ENCODE peak calls at places on chromosome 12, in five cellular contexts. One of them, this sample, is unnamed.
A peak's percentile ranks its signal among the peaks of the same experiment; 100 is the strongest.

GRCh38 chr12:122848471-122849351 is 13.5 kb downstream of the HIP1R start:
- DNase-seq in HCT116: no peak
- DNase-seq in K562: no peak
- DNase-seq in HepG2: no peak
- DNase-seq in SK-N-SH: no peak
- DNase-seq in this sample: no peak

GRCh38 chr12:47551426-47551851 is 154.4 kb downstream of the RPAP3 start:
- DNase-seq in HCT116: no peak
- DNase-seq in K562: no peak
- DNase-seq in HepG2: no peak
- DNase-seq in SK-N-SH: no peak
- DNase-seq in this sample: no peak

GRCh38 chr12:307406-307805 is 44.8 kb upstream of the SLC6A13 start:
- DNase-seq in HCT116: no peak
- DNase-seq in K562: no peak
- DNase-seq in HepG2: no peak
- DNase-seq in SK-N-SH: no peak
- DNase-seq in this sample: no peak

GRCh38 chr12:42589465-42590323 is at the start of gene PRICKLE1:
- DNase-seq in HCT116: no peak
- DNase-seq in K562: peak; percentile 31
- DNase-seq in HepG2: no peak
- DNase-seq in SK-N-SH: peak; percentile 90
- DNase-seq in this sample: no peak

GRCh38 chr12:129665414-129665813 is 238.4 kb downstream of the TMEM132D start:
- DNase-seq in HCT116: no peak
- DNase-seq in K562: no peak
- DNase-seq in HepG2: no peak
- DNase-seq in SK-N-SH: no peak
- DNase-seq in this sample: no peak

GRCh38 chr12:107580750-107581529 is 104.7 kb upstream of the PWP1 start:
- DNase-seq in HCT116: no peak
- DNase-seq in K562: no peak
- DNase-seq in HepG2: no peak
- DNase-seq in SK-N-SH: peak; percentile 67
- DNase-seq in this sample: no peak

GRCh38 chr12:103817791-103818190 is 23.2 kb downstream of the NT5DC3 start:
- DNase-seq in HCT116: no peak
- DNase-seq in K562: no peak
- DNase-seq in HepG2: no peak
- DNase-seq in SK-N-SH: no peak
- DNase-seq in this sample: no peak

GRCh38 chr12:123937707-123938600 is 34.7 kb downstream of the CCDC92 start:
- DNase-seq in HCT116: no peak
- DNase-seq in K562: no peak
- DNase-seq in HepG2: no peak
- DNase-seq in SK-N-SH: no peak
- DNase-seq in this sample: no peak

GRCh38 chr12:101038289-101038871 is 171.7 kb downstream of the SLC5A8 start:
- DNase-seq in HCT116: no peak
- DNase-seq in K562: no peak
- DNase-seq in HepG2: no peak
- DNase-seq in SK-N-SH: no peak
- DNase-seq in this sample: no peak

GRCh38 chr12:76428117-76428516 is 79.9 kb upstream of the BBS10 start:
- DNase-seq in HCT116: no peak
- DNase-seq in K562: no peak
- DNase-seq in HepG2: no peak
- DNase-seq in SK-N-SH: no peak
- DNase-seq in this sample: no peak

GRCh38 chr12:120687570-120688289 is 781 bp downstream of the MLEC start:
- DNase-seq in HCT116: no peak
- DNase-seq in K562: peak; percentile 61
- DNase-seq in HepG2: no peak
- DNase-seq in SK-N-SH: no peak
- DNase-seq in this sample: no peak

GRCh38 chr12:9699898-9700605 is 30.5 kb downstream of the CLEC2D start:
- DNase-seq in HCT116: no peak
- DNase-seq in K562: no peak
- DNase-seq in HepG2: no peak
- DNase-seq in SK-N-SH: no peak
- DNase-seq in this sample: no peak

GRCh38 chr12:48857278-48857994 is 5.5 kb upstream of the DDX23 start:
- DNase-seq in HCT116: no peak
- DNase-seq in K562: no peak
- DNase-seq in HepG2: no peak
- DNase-seq in SK-N-SH: no peak
- DNase-seq in this sample: no peak
- TF ChIP-seq ZBTB33 in HCT116: no peak
- TF ChIP-seq ZBTB33 in K562: no peak
- TF ChIP-seq ZBTB33 in HepG2: no peak
- TF ChIP-seq ZBTB33 in SK-N-SH: no peak
- TF ChIP-seq ZBTB33 in this sample: no peak

GRCh38 chr12:124993568-124994434 is at the start of gene BRI3BP:
- DNase-seq in HCT116: no peak
- DNase-seq in K562: peak; percentile 78
- DNase-seq in HepG2: peak; percentile 27
- DNase-seq in SK-N-SH: peak; percentile 91
- DNase-seq in this sample: no peak
- TF ChIP-seq ZBTB33 in HCT116: no peak
- TF ChIP-seq ZBTB33 in K562: no peak
- TF ChIP-seq ZBTB33 in HepG2: no peak
- TF ChIP-seq ZBTB33 in SK-N-SH: no peak
- TF ChIP-seq ZBTB33 in this sample: no peak

DNA sequence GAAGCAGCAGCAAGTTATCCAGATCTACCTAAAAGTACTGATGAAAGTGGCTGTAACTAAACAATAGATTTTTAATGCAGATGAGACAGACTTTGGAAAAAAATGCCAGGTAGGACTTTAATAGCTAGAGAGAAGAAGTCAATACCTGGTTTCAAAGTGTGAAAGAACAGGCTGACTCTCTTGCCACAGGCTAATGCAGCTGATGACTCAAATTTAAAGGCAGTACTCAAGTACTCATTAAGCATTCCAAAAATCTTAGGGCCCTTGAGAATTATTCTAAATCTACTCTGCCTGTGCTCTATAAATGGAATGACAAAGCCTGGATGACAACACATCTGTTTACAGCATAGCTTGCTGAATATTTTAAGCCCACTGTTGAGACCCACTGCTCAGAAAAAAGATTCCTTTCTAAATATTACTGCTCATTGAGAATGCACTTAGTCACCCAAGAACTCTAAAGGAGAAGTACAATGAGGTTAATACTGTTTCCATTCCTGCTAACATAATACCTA is 68.6 kb upstream of the SYT1 start:
- DNase-seq in HCT116: no peak
- DNase-seq in K562: no peak
- DNase-seq in HepG2: no peak
- DNase-seq in SK-N-SH: no peak
- DNase-seq in this sample: no peak
- TF ChIP-seq ZBTB33 in HCT116: no peak
- TF ChIP-seq ZBTB33 in K562: no peak
- TF ChIP-seq ZBTB33 in HepG2: no peak
- TF ChIP-seq ZBTB33 in SK-N-SH: no peak
- TF ChIP-seq ZBTB33 in this sample: no peak

DNA sequence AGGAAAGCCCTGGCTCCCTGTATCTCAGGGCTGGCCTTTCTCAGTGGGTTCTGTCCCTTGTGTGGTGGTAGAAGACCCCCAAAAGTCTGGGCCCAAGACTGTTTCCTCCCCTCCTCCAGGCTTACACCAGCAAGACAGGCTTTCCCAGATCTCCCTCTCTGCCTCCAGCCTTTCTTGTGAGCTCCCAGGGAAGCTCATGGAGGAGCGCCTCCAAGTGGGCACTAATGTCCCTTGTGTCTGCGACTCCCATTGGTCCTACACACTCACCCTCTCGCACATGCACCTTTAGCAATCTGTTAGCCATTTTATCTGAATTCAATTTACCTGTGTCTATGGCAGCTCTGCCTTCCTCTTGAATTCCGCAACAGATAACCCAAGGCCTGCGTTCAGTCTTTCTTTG is 251.1 kb upstream of the CAND1 start:
- DNase-seq in HCT116: no peak
- DNase-seq in K562: peak; percentile 18
- DNase-seq in HepG2: no peak
- DNase-seq in SK-N-SH: no peak
- DNase-seq in this sample: no peak
- TF ChIP-seq ZBTB33 in HCT116: no peak
- TF ChIP-seq ZBTB33 in K562: no peak
- TF ChIP-seq ZBTB33 in HepG2: no peak
- TF ChIP-seq ZBTB33 in SK-N-SH: no peak
- TF ChIP-seq ZBTB33 in this sample: no peak

DNA sequence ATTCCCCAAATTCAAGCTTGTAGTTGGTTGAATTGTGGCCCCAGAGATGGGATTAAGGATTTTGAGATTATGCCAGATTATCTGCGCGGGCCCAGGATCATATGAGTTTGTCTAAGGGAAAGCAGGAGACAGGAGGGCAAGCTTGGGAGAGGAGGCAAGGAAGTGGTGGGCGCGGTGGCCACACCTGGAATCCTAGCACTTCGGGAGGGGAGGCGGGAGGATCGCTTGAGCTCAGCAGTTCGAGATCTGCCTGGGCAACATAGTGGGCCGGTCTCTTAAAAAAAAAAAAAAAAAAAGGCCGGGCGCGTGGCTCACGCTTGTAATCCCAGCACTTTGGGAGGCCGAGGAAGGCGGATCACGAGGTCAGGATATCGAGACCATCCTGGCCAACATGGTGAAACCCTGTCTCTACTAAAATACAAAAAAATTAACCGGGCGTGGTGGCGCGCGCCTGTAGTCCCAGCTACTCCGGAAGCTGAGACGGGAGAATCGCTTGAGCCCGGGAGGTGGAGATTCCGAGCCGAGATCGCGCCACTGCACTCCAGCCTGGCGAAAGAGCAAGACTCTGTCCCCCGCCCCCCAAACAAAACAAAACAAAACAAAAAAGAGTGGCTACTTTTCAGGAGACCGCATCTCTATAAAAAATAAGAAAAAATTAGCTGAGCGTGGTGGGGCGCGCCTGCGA is 854 bp upstream of the PUS1 start:
- DNase-seq in HCT116: no peak
- DNase-seq in K562: peak; percentile 73
- DNase-seq in HepG2: no peak
- DNase-seq in SK-N-SH: peak; percentile 10
- DNase-seq in this sample: no peak
- TF ChIP-seq ZBTB33 in HCT116: no peak
- TF ChIP-seq ZBTB33 in K562: no peak
- TF ChIP-seq ZBTB33 in HepG2: no peak
- TF ChIP-seq ZBTB33 in SK-N-SH: no peak
- TF ChIP-seq ZBTB33 in this sample: no peak

DNA sequence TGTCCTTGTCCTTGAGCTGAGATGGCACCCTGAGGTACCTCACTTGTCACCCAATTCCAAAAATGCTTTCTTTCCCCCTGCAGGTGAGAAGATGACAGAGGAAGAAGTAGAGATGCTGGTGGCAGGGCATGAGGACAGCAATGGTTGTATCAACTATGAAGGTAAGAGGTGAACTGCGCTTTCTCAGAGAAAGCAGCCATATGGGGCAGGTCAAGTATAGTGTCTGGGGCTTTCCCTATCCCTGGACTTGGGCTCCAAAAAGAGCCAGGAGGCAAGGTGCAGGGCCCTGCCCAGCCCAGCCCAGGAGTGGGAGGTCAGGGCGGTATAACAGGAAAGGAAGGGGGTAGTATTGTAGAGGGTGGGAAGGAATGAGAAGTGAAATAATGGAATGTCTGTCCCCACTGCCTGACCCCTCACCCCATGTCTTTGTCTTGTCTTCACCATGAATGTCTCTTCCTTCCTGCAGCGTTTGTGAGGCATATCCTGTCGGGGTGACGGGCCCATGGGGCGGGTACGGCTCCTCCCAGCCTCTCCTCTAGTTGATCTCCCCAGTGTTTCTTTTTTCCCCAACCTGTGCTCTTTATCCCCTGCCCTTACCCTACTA is 2.1 kb downstream of the MYL6 start:
- DNase-seq in HCT116: no peak
- DNase-seq in K562: no peak
- DNase-seq in HepG2: no peak
- DNase-seq in SK-N-SH: no peak
- DNase-seq in this sample: no peak
- TF ChIP-seq ZBTB33 in HCT116: no peak
- TF ChIP-seq ZBTB33 in K562: no peak
- TF ChIP-seq ZBTB33 in HepG2: no peak
- TF ChIP-seq ZBTB33 in SK-N-SH: no peak
- TF ChIP-seq ZBTB33 in this sample: no peak

DNA sequence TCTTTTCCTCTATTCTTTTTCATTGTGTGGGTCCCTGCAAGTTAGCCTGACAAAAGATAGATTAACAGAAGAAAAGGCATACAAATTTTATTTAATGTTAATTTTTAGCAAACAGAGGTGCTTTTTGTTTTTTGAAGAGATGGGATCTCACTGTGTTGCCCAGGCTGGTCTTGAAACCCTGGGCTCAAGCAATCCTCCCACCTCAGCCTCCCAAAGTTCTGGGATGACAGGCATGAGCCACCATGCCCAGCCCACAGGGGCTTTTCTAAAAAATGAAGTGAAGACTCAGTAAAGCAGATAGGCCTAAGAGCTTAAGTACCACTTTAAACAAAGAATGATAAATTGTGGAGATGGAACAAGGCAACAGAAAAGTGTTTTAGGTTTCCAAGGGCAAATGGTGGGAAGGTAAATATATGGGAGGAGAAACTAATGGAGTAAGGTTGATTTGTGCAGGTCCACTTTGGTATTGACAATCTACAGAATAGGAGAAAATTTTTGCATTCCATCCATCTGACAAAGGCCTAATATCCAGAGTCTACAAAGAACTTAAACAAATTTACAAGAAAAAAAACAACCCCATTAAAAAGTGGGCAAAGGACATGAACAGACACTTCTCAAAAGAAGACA is 18.6 kb upstream of the EEA1 start:
- DNase-seq in HCT116: no peak
- DNase-seq in K562: no peak
- DNase-seq in HepG2: peak; percentile 81
- DNase-seq in SK-N-SH: no peak
- DNase-seq in this sample: no peak
- TF ChIP-seq ZBTB33 in HCT116: no peak
- TF ChIP-seq ZBTB33 in K562: no peak
- TF ChIP-seq ZBTB33 in HepG2: no peak
- TF ChIP-seq ZBTB33 in SK-N-SH: no peak
- TF ChIP-seq ZBTB33 in this sample: no peak

GRCh38 chr12:59596232-59597143 is 659 bp downstream of the SLC16A7 start:
- DNase-seq in HCT116: peak; percentile 41
- DNase-seq in K562: no peak
- DNase-seq in HepG2: peak; percentile 16
- DNase-seq in SK-N-SH: peak; percentile 25
- DNase-seq in this sample: peak; percentile 35
- TF ChIP-seq ZBTB33 in HCT116: no peak
- TF ChIP-seq ZBTB33 in K562: no peak
- TF ChIP-seq ZBTB33 in HepG2: no peak
- TF ChIP-seq ZBTB33 in SK-N-SH: no peak
- TF ChIP-seq ZBTB33 in this sample: no peak

DNA sequence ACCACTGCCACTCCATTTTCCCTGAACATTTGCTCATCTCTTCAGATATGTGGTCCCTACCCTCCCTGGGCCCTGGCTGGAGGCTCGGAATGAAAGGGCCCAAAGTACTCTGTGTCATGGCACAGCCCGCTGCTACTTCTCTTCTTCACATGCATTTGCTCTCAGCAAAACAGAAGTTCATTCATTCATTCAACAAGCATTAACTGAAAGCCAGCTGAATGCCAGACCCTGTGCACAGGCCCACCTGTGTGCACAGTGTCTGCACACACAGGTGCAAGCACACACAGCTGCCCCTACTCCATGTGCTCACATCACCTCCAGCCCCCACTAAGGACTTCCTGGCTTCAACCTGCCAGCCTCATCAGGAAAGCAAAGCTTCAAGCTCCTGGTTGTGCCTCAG is 7.8 kb downstream of the WNT1 start:
- DNase-seq in HCT116: no peak
- DNase-seq in K562: no peak
- DNase-seq in HepG2: no peak
- DNase-seq in SK-N-SH: no peak
- DNase-seq in this sample: no peak
- TF ChIP-seq ZBTB33 in HCT116: no peak
- TF ChIP-seq ZBTB33 in K562: no peak
- TF ChIP-seq ZBTB33 in HepG2: no peak
- TF ChIP-seq ZBTB33 in SK-N-SH: no peak
- TF ChIP-seq ZBTB33 in this sample: no peak

This sample was measured in GM12878.